ENCODE peak calls at places on chromosome 4, in nine cellular contexts. One of them, this sample, is unnamed.

GRCh38 chr4:149914521-149915115 is 99.0 kb upstream of the IQCM start:
- DNase-seq in A673: peak; percentile 80
- DNase-seq in kidney: no peak
- DNase-seq in tibial nerve: no peak
- DNase-seq in HCT116: peak; percentile 52
- DNase-seq in lower lobe of right lung: no peak
- DNase-seq in suprapubic skin: no peak
- DNase-seq in astrocyte: peak; percentile 44
- DNase-seq in HepG2: peak; percentile 32
- DNase-seq in this sample: no peak

GRCh38 chr4:41318839-41319530 is 62.3 kb downstream of the UCHL1 start:
- DNase-seq in A673: no peak
- DNase-seq in kidney: no peak
- DNase-seq in tibial nerve: no peak
- DNase-seq in HCT116: no peak
- DNase-seq in lower lobe of right lung: no peak
- DNase-seq in suprapubic skin: no peak
- DNase-seq in astrocyte: no peak
- DNase-seq in HepG2: peak; percentile 4
- DNase-seq in this sample: no peak

GRCh38 chr4:145589923-145590702 is 29.1 kb upstream of the MMAA start:
- DNase-seq in A673: no peak
- DNase-seq in kidney: no peak
- DNase-seq in tibial nerve: no peak
- DNase-seq in HCT116: no peak
- DNase-seq in lower lobe of right lung: no peak
- DNase-seq in suprapubic skin: no peak
- DNase-seq in astrocyte: no peak
- DNase-seq in HepG2: no peak
- DNase-seq in this sample: no peak

GRCh38 chr4:100075056-100075455 is 115.2 kb downstream of the DDIT4L start:
- DNase-seq in A673: no peak
- DNase-seq in kidney: no peak
- DNase-seq in tibial nerve: no peak
- DNase-seq in HCT116: no peak
- DNase-seq in lower lobe of right lung: no peak
- DNase-seq in suprapubic skin: no peak
- DNase-seq in astrocyte: peak; percentile 60
- DNase-seq in HepG2: no peak
- DNase-seq in this sample: no peak

GRCh38 chr4:102736636-102737549 is 23.9 kb downstream of the MANBA start:
- DNase-seq in A673: no peak
- DNase-seq in kidney: no peak
- DNase-seq in tibial nerve: no peak
- DNase-seq in HCT116: no peak
- DNase-seq in lower lobe of right lung: no peak
- DNase-seq in suprapubic skin: no peak
- DNase-seq in astrocyte: peak; percentile 51
- DNase-seq in HepG2: no peak
- DNase-seq in this sample: no peak

GRCh38 chr4:88609387-88609786 is 17.1 kb downstream of the HERC3 start:
- DNase-seq in A673: no peak
- DNase-seq in kidney: no peak
- DNase-seq in tibial nerve: no peak
- DNase-seq in HCT116: no peak
- DNase-seq in lower lobe of right lung: no peak
- DNase-seq in suprapubic skin: no peak
- DNase-seq in astrocyte: no peak
- DNase-seq in HepG2: no peak
- DNase-seq in this sample: no peak

GRCh38 chr4:119300388-119301131 is 21.4 kb downstream of the FABP2 start:
- DNase-seq in A673: peak; percentile 92
- DNase-seq in kidney: peak; percentile 98
- DNase-seq in tibial nerve: peak; percentile 83
- DNase-seq in HCT116: peak; percentile 91
- DNase-seq in lower lobe of right lung: peak; percentile 99
- DNase-seq in suprapubic skin: peak; percentile 97
- DNase-seq in astrocyte: peak; percentile 81
- DNase-seq in HepG2: peak; percentile 96
- DNase-seq in this sample: peak; percentile 94

GRCh38 chr4:71860643-71861042 is 76.8 kb upstream of the GC start:
- DNase-seq in A673: no peak
- DNase-seq in kidney: no peak
- DNase-seq in tibial nerve: no peak
- DNase-seq in HCT116: peak; percentile 19
- DNase-seq in lower lobe of right lung: no peak
- DNase-seq in suprapubic skin: no peak
- DNase-seq in astrocyte: no peak
- DNase-seq in HepG2: peak; percentile 1
- DNase-seq in this sample: no peak

GRCh38 chr4:23268072-23268771 is 575.5 kb downstream of the GBA3 start:
- DNase-seq in A673: no peak
- DNase-seq in kidney: no peak
- DNase-seq in tibial nerve: no peak
- DNase-seq in HCT116: no peak
- DNase-seq in lower lobe of right lung: no peak
- DNase-seq in suprapubic skin: no peak
- DNase-seq in astrocyte: no peak
- DNase-seq in HepG2: no peak
- DNase-seq in this sample: no peak

GRCh38 chr4:140743194-140743931 is 12.8 kb downstream of the TBC1D9 start:
- DNase-seq in A673: peak; percentile 70
- DNase-seq in kidney: no peak
- DNase-seq in tibial nerve: no peak
- DNase-seq in HCT116: no peak
- DNase-seq in lower lobe of right lung: no peak
- DNase-seq in suprapubic skin: no peak
- DNase-seq in astrocyte: peak; percentile 45
- DNase-seq in HepG2: peak; percentile 51
- DNase-seq in this sample: no peak

GRCh38 chr4:38094419-38094818 is 134.2 kb downstream of the PTTG2 start:
- DNase-seq in A673: no peak
- DNase-seq in kidney: no peak
- DNase-seq in tibial nerve: no peak
- DNase-seq in HCT116: no peak
- DNase-seq in lower lobe of right lung: no peak
- DNase-seq in suprapubic skin: no peak
- DNase-seq in astrocyte: no peak
- DNase-seq in HepG2: no peak
- DNase-seq in this sample: no peak

GRCh38 chr4:180394730-180395129 is 1848.5 kb upstream of the TENM3 start:
- DNase-seq in A673: no peak
- DNase-seq in kidney: no peak
- DNase-seq in tibial nerve: no peak
- DNase-seq in HCT116: no peak
- DNase-seq in lower lobe of right lung: no peak
- DNase-seq in suprapubic skin: no peak
- DNase-seq in astrocyte: no peak
- DNase-seq in HepG2: no peak
- DNase-seq in this sample: no peak

GRCh38 chr4:68124262-68124661 is 5.4 kb downstream of the TMPRSS11F start:
- DNase-seq in A673: no peak
- DNase-seq in kidney: no peak
- DNase-seq in tibial nerve: no peak
- DNase-seq in HCT116: no peak
- DNase-seq in lower lobe of right lung: no peak
- DNase-seq in suprapubic skin: no peak
- DNase-seq in astrocyte: no peak
- DNase-seq in HepG2: no peak
- DNase-seq in this sample: no peak

GRCh38 chr4:62028758-62029157 is 828.6 kb downstream of the ADGRL3 start:
- DNase-seq in A673: no peak
- DNase-seq in kidney: no peak
- DNase-seq in tibial nerve: no peak
- DNase-seq in HCT116: no peak
- DNase-seq in lower lobe of right lung: no peak
- DNase-seq in suprapubic skin: no peak
- DNase-seq in astrocyte: no peak
- DNase-seq in HepG2: no peak
- DNase-seq in this sample: no peak

GRCh38 chr4:96593422-96593821 is 753.5 kb downstream of the PDHA2 start:
- DNase-seq in A673: no peak
- DNase-seq in kidney: no peak
- DNase-seq in tibial nerve: no peak
- DNase-seq in HCT116: no peak
- DNase-seq in lower lobe of right lung: no peak
- DNase-seq in suprapubic skin: no peak
- DNase-seq in astrocyte: no peak
- DNase-seq in HepG2: peak; percentile 23
- DNase-seq in this sample: no peak

GRCh38 chr4:151152033-151152432 is 52.6 kb downstream of the RPS3A start:
- DNase-seq in A673: no peak
- DNase-seq in kidney: no peak
- DNase-seq in tibial nerve: no peak
- DNase-seq in HCT116: no peak
- DNase-seq in lower lobe of right lung: no peak
- DNase-seq in suprapubic skin: no peak
- DNase-seq in astrocyte: no peak
- DNase-seq in HepG2: no peak
- DNase-seq in this sample: no peak

DNA sequence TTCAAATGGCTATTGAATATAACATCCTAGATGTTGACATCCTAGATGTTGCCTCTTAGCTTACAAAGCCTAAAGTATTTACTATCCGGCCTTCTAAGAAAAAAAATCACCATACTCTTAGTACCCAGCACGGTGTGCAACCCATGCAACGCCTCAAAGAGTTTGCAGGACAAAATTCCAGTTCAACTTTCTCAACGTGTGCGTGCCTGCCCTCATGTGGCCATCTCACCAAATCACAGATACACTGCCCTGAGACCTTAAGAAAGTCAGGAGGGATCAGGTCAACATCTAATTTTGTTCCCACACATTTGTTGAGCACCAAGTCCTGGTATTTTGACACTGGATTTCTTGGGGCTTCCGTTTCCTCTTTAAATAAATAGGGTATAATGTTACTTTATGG is 68.3 kb downstream of the CRMP1 start:
- DNase-seq in A673: peak; percentile 63
- DNase-seq in kidney: no peak
- DNase-seq in tibial nerve: no peak
- DNase-seq in HCT116: peak; percentile 23
- DNase-seq in lower lobe of right lung: no peak
- DNase-seq in suprapubic skin: no peak
- DNase-seq in astrocyte: no peak
- DNase-seq in HepG2: peak; percentile 18
- DNase-seq in this sample: peak; percentile 15
- TF ChIP-seq CTCF in A673: peak; percentile 68
- TF ChIP-seq CTCF in kidney: peak; percentile 26
- TF ChIP-seq CTCF in tibial nerve: no peak
- TF ChIP-seq CTCF in HCT116: peak; percentile 67
- TF ChIP-seq CTCF in lower lobe of right lung: peak; percentile 47
- TF ChIP-seq CTCF in suprapubic skin: no peak
- TF ChIP-seq CTCF in astrocyte: peak; percentile 63
- TF ChIP-seq CTCF in HepG2: peak; percentile 58
- TF ChIP-seq CTCF in this sample: peak; percentile 73

DNA sequence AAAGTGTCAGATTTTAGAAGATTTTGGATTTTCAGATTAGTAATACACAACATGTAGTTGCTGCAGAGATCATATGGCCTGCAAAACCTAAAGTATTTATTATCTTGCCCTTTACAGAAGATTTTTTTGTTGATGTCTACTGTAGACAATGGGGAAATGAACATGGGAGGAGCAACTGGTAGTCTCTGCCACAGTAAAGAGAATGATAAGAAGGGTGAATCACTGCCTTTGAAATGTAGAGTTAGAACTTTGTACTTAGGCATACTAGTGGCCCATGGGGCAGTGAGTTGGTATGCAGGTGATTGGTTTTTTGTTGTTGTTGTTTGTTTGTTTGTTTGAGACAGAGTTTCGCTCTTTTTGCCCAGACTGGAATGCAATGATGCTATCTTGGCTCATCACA is 50.1 kb downstream of the GAB1 start:
- DNase-seq in A673: no peak
- DNase-seq in kidney: no peak
- DNase-seq in tibial nerve: no peak
- DNase-seq in HCT116: no peak
- DNase-seq in lower lobe of right lung: no peak
- DNase-seq in suprapubic skin: no peak
- DNase-seq in astrocyte: no peak
- DNase-seq in HepG2: peak; percentile 40
- DNase-seq in this sample: no peak
- H3K4me1 ChIP-seq in A673: peaks cover 51% of the 10 kb centered on the region
- H3K4me1 ChIP-seq in kidney: peaks cover 19% of the 10 kb centered on the region
- H3K4me1 ChIP-seq in tibial nerve: no peaks in the 10 kb centered on the region
- H3K4me1 ChIP-seq in HCT116: no peaks in the 10 kb centered on the region
- H3K4me1 ChIP-seq in lower lobe of right lung: peaks cover 81% of the 10 kb centered on the region
- H3K4me1 ChIP-seq in suprapubic skin: peaks cover 46% of the 10 kb centered on the region
- H3K4me1 ChIP-seq in astrocyte: peaks cover 17% of the 10 kb centered on the region
- H3K4me1 ChIP-seq in HepG2: peaks cover 51% of the 10 kb centered on the region
- H3K4me1 ChIP-seq in this sample: peaks cover 34% of the 10 kb centered on the region

GRCh38 chr4:30720021-30720655 is at the start of gene PCDH7:
- DNase-seq in A673: peak; percentile 91
- DNase-seq in kidney: no peak
- DNase-seq in tibial nerve: no peak
- DNase-seq in HCT116: no peak
- DNase-seq in lower lobe of right lung: no peak
- DNase-seq in suprapubic skin: no peak
- DNase-seq in astrocyte: peak; percentile 79
- DNase-seq in HepG2: no peak
- DNase-seq in this sample: no peak

GRCh38 chr4:30719363-30720020 is 677 bp upstream of the PCDH7 start:
- DNase-seq in A673: peak; percentile 90
- DNase-seq in kidney: peak; percentile 80
- DNase-seq in tibial nerve: no peak
- DNase-seq in HCT116: no peak
- DNase-seq in lower lobe of right lung: no peak
- DNase-seq in suprapubic skin: no peak
- DNase-seq in astrocyte: peak; percentile 70
- DNase-seq in HepG2: no peak
- DNase-seq in this sample: peak; percentile 65

GRCh38 chr4:30722092-30722915 is 2.1 kb downstream of the PCDH7 start:
- DNase-seq in A673: no peak
- DNase-seq in kidney: peak; percentile 78
- DNase-seq in tibial nerve: no peak
- DNase-seq in HCT116: no peak
- DNase-seq in lower lobe of right lung: no peak
- DNase-seq in suprapubic skin: no peak
- DNase-seq in astrocyte: no peak
- DNase-seq in HepG2: no peak
- DNase-seq in this sample: no peak

GRCh38 chr4:30721353-30722091 is 1.4 kb downstream of the PCDH7 start:
- DNase-seq in A673: peak; percentile 67
- DNase-seq in kidney: peak; percentile 76
- DNase-seq in tibial nerve: no peak
- DNase-seq in HCT116: no peak
- DNase-seq in lower lobe of right lung: no peak
- DNase-seq in suprapubic skin: no peak
- DNase-seq in astrocyte: peak; percentile 51
- DNase-seq in HepG2: no peak
- DNase-seq in this sample: no peak

GRCh38 chr4:30720656-30721352 is 635 bp downstream of the PCDH7 start:
- DNase-seq in A673: peak; percentile 68
- DNase-seq in kidney: peak; percentile 75
- DNase-seq in tibial nerve: no peak
- DNase-seq in HCT116: no peak
- DNase-seq in lower lobe of right lung: no peak
- DNase-seq in suprapubic skin: no peak
- DNase-seq in astrocyte: peak; percentile 58
- DNase-seq in HepG2: no peak
- DNase-seq in this sample: peak; percentile 66
- H3K4me3 ChIP-seq in A673: peak overlapping the region; percentile 93
- H3K4me3 ChIP-seq in kidney: peak overlapping the region; percentile 68
- H3K4me3 ChIP-seq in tibial nerve: peak overlapping the region; percentile 69
- H3K4me3 ChIP-seq in HCT116: no peak overlapping the region
- H3K4me3 ChIP-seq in lower lobe of right lung: peak overlapping the region; percentile 60
- H3K4me3 ChIP-seq in suprapubic skin: peak overlapping the region; percentile 74
- H3K4me3 ChIP-seq in astrocyte: peak overlapping the region; percentile 83
- H3K4me3 ChIP-seq in HepG2: no peak overlapping the region
- H3K4me3 ChIP-seq in this sample: peak overlapping the region; percentile 39

GRCh38 chr4:5708171-5708828 is at the start of gene EVC2:
- DNase-seq in A673: peak; percentile 67
- DNase-seq in kidney: peak; percentile 92
- DNase-seq in tibial nerve: peak; percentile 53
- DNase-seq in HCT116: no peak
- DNase-seq in lower lobe of right lung: peak; percentile 76
- DNase-seq in suprapubic skin: peak; percentile 90
- DNase-seq in astrocyte: peak; percentile 39
- DNase-seq in HepG2: no peak
- DNase-seq in this sample: no peak
- TF ChIP-seq CTCF in A673: no peak
- TF ChIP-seq CTCF in kidney: no peak
- TF ChIP-seq CTCF in tibial nerve: no peak
- TF ChIP-seq CTCF in HCT116: no peak
- TF ChIP-seq CTCF in lower lobe of right lung: no peak
- TF ChIP-seq CTCF in suprapubic skin: no peak
- TF ChIP-seq CTCF in astrocyte: no peak
- TF ChIP-seq CTCF in HepG2: no peak
- TF ChIP-seq CTCF in this sample: peak; percentile 10

This sample was measured in RWPE2.